ENCODE peak calls at places on chromosomes 3 and 15, in five cellular contexts. J is pancreas; O is activated CD4-positive, alpha-beta T cell treated with anti-CD3 and anti-CD28 coated beads, Interleukin-2, amount 10 ng/mL, durations not matched to agents 7 days and 5 days; R is fibroblast of the aortic adventitia; Y is GM20000. S is an unnamed sample.

GRCh38 chr3:143526016-143526540 is 322.2 kb downstream of the SLC9A9 start:
- DNase-seq in O (no peak), Y (no peak), J (no peak), R (peak), S (no peak)

GRCh38 chr3:59246719-59247401 is 197.0 kb upstream of the CFAP20DC start:
- DNase-seq in R (peak), O (no peak), J (no peak), Y (peak), S (no peak)

GRCh38 chr3:62981962-62982361 is 106.7 kb upstream of the CADPS start:
- DNase-seq in R (no peak), J (no peak), Y (no peak), O (no peak), S (no peak)

GRCh38 chr15:76173317-76173834 is 113.6 kb downstream of the TMEM266 start:
- DNase-seq in Y (no peak), O (no peak), R (no peak), J (no peak), S (no peak)

GRCh38 chr3:127784283-127784682 is 38.0 kb downstream of the MGLL start:
- DNase-seq in R (no peak), O (no peak), Y (no peak), J (no peak), S (no peak)

GRCh38 chr3:27568393-27568792 is 84.2 kb upstream of the SLC4A7 start:
- DNase-seq in J (peak), O (no peak), R (peak), Y (no peak), S (peak)

GRCh38 chr3:10357592-10358308 is 36.8 kb upstream of the SEC13 start:
- DNase-seq in O (no peak), Y (no peak), J (no peak), R (peak), S (no peak)

GRCh38 chr3:155129396-155129795 is 49.3 kb downstream of the MME start:
- DNase-seq in O (no peak), Y (no peak), J (no peak), R (no peak), S (no peak)

GRCh38 chr15:57920916-57921315 is 144.6 kb downstream of the ALDH1A2 start:
- DNase-seq in R (no peak), O (no peak), J (no peak), Y (no peak), S (no peak)

GRCh38 chr3:65604863-65605526 is 433.7 kb downstream of the MAGI1 start:
- DNase-seq in Y (no peak), R (peak), O (no peak), J (no peak), S (no peak)

GRCh38 chr3:37456791-37457190 is 282.4 kb upstream of the LRRFIP2 start:
- DNase-seq in Y (no peak), J (no peak), R (no peak), O (no peak), S (no peak)

GRCh38 chr3:123104550-123104949 is 37.7 kb downstream of the PDIA5 start:
- DNase-seq in O (no peak), Y (no peak), R (peak), J (no peak), S (no peak)

GRCh38 chr15:51403072-51403878 is 61.8 kb downstream of the GLDN start:
- DNase-seq in O (no peak), J (no peak), R (peak), Y (peak), S (no peak)

GRCh38 chr3:62433396-62433795 is 60.0 kb upstream of the FEZF2 start:
- DNase-seq in J (no peak), Y (no peak), O (no peak), R (no peak), S (no peak)

GRCh38 chr3:190017575-190018288 is 103.0 kb downstream of the P3H2 start:
- DNase-seq in Y (no peak), R (peak), O (no peak), J (no peak), S (no peak)

GRCh38 chr3:183823963-183824362 is 1.4 kb downstream of the MAP6D1 start:
- DNase-seq in R (no peak), J (no peak), Y (no peak), O (no peak), S (peak)

GRCh38 chr3:154759966-154760365 is 320.2 kb upstream of the MME start:
- DNase-seq in J (no peak), R (no peak), O (no peak), Y (no peak), S (no peak)

GRCh38 chr15:57866149-57866736 is 159.7 kb downstream of the POLR2M start:
- DNase-seq in O (peak), Y (peak), J (peak), R (peak), S (no peak)

GRCh38 chr3:41131224-41131623 is 68.1 kb upstream of the CTNNB1 start:
- DNase-seq in R (no peak), J (no peak), Y (no peak), O (no peak), S (no peak)

S was measured in frontal cortex.